ENCODE peak calls at places on chromosomes 11 and 22, in four cellular contexts. One of them, this sample, is unnamed.

GRCh38 chr22:24305260-24305692 is 34.6 kb downstream of the SPECC1L start:
- DNase-seq in GM12878: no peak
- DNase-seq in HepG2: no peak
- DNase-seq in K562: no peak
- DNase-seq in this sample: no peak

GRCh38 chr11:85766801-85767200 is 44.1 kb downstream of the SYTL2 start:
- DNase-seq in GM12878: no peak
- DNase-seq in HepG2: no peak
- DNase-seq in K562: no peak
- DNase-seq in this sample: no peak

GRCh38 chr11:102836290-102836875 is 7.0 kb downstream of the MMP3 start:
- DNase-seq in GM12878: no peak
- DNase-seq in HepG2: no peak
- DNase-seq in K562: no peak
- DNase-seq in this sample: no peak

GRCh38 chr11:20887137-20887536 is 217.8 kb downstream of the NELL1 start:
- DNase-seq in GM12878: no peak
- DNase-seq in HepG2: no peak
- DNase-seq in K562: no peak
- DNase-seq in this sample: no peak

GRCh38 chr11:119205080-119205479 is 1.1 kb upstream of the CBL start:
- DNase-seq in GM12878: no peak
- DNase-seq in HepG2: no peak
- DNase-seq in K562: no peak
- DNase-seq in this sample: no peak

GRCh38 chr11:1559103-1559951 is 12.7 kb downstream of the DUSP8 start:
- DNase-seq in GM12878: no peak
- DNase-seq in HepG2: no peak
- DNase-seq in K562: no peak
- DNase-seq in this sample: no peak

GRCh38 chr11:70311616-70312015 is 41.1 kb downstream of the PPFIA1 start:
- DNase-seq in GM12878: no peak
- DNase-seq in HepG2: no peak
- DNase-seq in K562: no peak
- DNase-seq in this sample: no peak

GRCh38 chr22:40499187-40499753 is 128.9 kb downstream of the SGSM3 start:
- DNase-seq in GM12878: peak
- DNase-seq in HepG2: peak
- DNase-seq in K562: peak
- DNase-seq in this sample: no peak

GRCh38 chr22:39908737-39909136 is 7.9 kb downstream of the GRAP2 start:
- DNase-seq in GM12878: no peak
- DNase-seq in HepG2: no peak
- DNase-seq in K562: peak
- DNase-seq in this sample: no peak

GRCh38 chr11:75342231-75342918 is 9.1 kb downstream of the ARRB1 start:
- DNase-seq in GM12878: no peak
- DNase-seq in HepG2: no peak
- DNase-seq in K562: no peak
- DNase-seq in this sample: no peak

GRCh38 chr22:26610072-26610958 is 7.5 kb downstream of the CRYBB1 start:
- DNase-seq in GM12878: peak
- DNase-seq in HepG2: no peak
- DNase-seq in K562: no peak
- DNase-seq in this sample: no peak

GRCh38 chr22:32849501-32849900 is 48.0 kb downstream of the TIMP3 start:
- DNase-seq in GM12878: no peak
- DNase-seq in HepG2: no peak
- DNase-seq in K562: no peak
- DNase-seq in this sample: no peak

DNA sequence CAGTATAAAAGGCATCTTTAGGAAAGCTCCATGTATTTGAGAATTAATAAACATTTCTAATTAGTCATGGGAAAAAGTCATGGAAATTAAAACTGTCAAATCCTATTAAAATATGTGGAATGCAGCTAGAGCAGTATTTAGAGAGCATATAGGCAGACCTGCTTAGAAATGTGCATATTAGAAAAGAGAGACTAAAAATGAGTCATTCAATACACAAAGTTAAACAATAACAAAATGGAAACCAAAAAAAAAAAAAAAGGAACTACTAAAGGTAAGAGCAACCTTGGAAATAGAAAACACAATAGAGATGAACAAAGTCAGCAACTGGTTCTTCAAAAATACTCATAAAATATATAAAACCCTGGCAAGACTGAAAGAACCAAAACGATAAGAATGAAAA is 59.7 kb upstream of the RASSF10 start:
- DNase-seq in GM12878: no peak
- DNase-seq in HepG2: no peak
- DNase-seq in K562: no peak
- DNase-seq in this sample: no peak
- TF ChIP-seq FOXK2 in GM12878: no peak
- TF ChIP-seq FOXK2 in HepG2: no peak
- TF ChIP-seq FOXK2 in K562: no peak
- TF ChIP-seq FOXK2 in this sample: no peak

DNA sequence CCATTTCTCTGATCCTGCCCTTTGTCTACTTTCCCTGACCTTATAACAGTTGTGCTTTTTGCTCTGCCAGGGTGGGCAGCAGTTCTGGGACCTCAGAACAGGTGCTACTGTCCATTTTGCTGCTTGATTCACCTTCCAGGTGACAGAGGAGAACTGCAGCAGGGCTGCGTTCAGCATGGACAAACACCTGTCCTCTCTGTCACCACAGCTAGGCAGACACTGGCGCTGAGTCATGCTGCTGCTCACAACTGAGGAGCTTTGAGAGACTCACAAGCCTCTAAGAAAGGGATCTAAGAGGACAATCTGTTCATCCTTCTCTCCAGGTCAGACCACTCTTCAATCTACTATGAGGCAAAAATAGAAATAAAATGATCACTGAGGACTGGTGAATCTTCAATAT is 1144.5 kb upstream of the CCDC90B start:
- DNase-seq in GM12878: no peak
- DNase-seq in HepG2: no peak
- DNase-seq in K562: no peak
- DNase-seq in this sample: no peak
- TF ChIP-seq TARDBP in GM12878: no peak
- TF ChIP-seq TARDBP in HepG2: no peak
- TF ChIP-seq TARDBP in K562: no peak
- TF ChIP-seq TARDBP in this sample: no peak

GRCh38 chr22:49565516-49565855 is 262.2 kb downstream of the BRD1 start:
- DNase-seq in GM12878: no peak
- DNase-seq in HepG2: no peak
- DNase-seq in K562: no peak
- DNase-seq in this sample: no peak
- TF ChIP-seq FOXK2 in GM12878: no peak
- TF ChIP-seq FOXK2 in HepG2: no peak
- TF ChIP-seq FOXK2 in K562: no peak
- TF ChIP-seq FOXK2 in this sample: no peak

GRCh38 chr11:17721242-17721999 is 2.0 kb downstream of the MYOD1 start:
- DNase-seq in GM12878: no peak
- DNase-seq in HepG2: no peak
- DNase-seq in K562: no peak
- DNase-seq in this sample: peak

GRCh38 chr11:17718510-17718962 is 835 bp upstream of the MYOD1 start:
- DNase-seq in GM12878: no peak
- DNase-seq in HepG2: no peak
- DNase-seq in K562: no peak
- DNase-seq in this sample: no peak

GRCh38 chr11:17720796-17721171 is 1.4 kb downstream of the MYOD1 start:
- DNase-seq in GM12878: no peak
- DNase-seq in HepG2: no peak
- DNase-seq in K562: no peak
- DNase-seq in this sample: peak

GRCh38 chr11:17719028-17719939 is at the start of gene MYOD1:
- DNase-seq in GM12878: no peak
- DNase-seq in HepG2: no peak
- DNase-seq in K562: no peak
- DNase-seq in this sample: peak

DNA sequence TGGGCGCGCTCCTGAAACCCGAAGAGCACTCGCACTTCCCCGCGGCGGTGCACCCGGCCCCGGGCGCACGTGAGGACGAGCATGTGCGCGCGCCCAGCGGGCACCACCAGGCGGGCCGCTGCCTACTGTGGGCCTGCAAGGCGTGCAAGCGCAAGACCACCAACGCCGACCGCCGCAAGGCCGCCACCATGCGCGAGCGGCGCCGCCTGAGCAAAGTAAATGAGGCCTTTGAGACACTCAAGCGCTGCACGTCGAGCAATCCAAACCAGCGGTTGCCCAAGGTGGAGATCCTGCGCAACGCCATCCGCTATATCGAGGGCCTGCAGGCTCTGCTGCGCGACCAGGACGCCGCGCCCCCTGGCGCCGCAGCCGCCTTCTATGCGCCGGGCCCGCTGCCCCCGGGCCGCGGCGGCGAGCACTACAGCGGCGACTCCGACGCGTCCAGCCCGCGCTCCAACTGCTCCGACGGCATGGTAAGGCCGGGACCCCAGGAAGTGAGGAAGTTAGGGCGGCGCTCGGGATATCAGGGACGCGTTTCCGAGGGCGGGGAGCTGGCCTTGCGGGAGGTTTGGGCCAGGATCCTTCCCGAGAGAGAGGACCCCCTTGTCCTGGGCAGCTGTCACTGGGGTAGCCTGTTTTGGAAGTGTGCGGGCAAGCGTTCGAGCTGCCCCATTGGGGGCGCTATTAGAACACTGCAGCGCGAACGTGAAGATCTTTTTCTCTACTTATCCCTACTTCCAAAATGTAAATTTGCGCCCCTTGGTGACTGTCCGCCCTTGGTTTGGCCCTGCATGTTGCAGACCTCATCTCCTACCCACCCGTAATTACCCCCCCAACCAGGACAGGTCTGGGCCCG is 797 bp downstream of the MYOD1 start:
- DNase-seq in GM12878: no peak
- DNase-seq in HepG2: no peak
- DNase-seq in K562: no peak
- DNase-seq in this sample: peak
- TF ChIP-seq TARDBP in GM12878: no peak
- TF ChIP-seq TARDBP in HepG2: no peak
- TF ChIP-seq TARDBP in K562: no peak
- TF ChIP-seq TARDBP in this sample: no peak

GRCh38 chr11:117826360-117826635 is 1.8 kb upstream of the FXYD2 start:
- DNase-seq in GM12878: no peak
- DNase-seq in HepG2: no peak
- DNase-seq in K562: no peak
- DNase-seq in this sample: no peak

GRCh38 chr11:117825538-117826359 is 1.2 kb upstream of the FXYD2 start:
- DNase-seq in GM12878: no peak
- DNase-seq in HepG2: no peak
- DNase-seq in K562: no peak
- DNase-seq in this sample: no peak

GRCh38 chr11:117823294-117823940 is 1.1 kb downstream of the FXYD2 start:
- DNase-seq in GM12878: no peak
- DNase-seq in HepG2: no peak
- DNase-seq in K562: no peak
- DNase-seq in this sample: no peak

GRCh38 chr11:117823941-117824420 is 563 bp downstream of the FXYD2 start:
- DNase-seq in GM12878: no peak
- DNase-seq in HepG2: no peak
- DNase-seq in K562: no peak
- DNase-seq in this sample: no peak

GRCh38 chr11:117824571-117825537 is at the start of gene FXYD2:
- DNase-seq in GM12878: no peak
- DNase-seq in HepG2: no peak
- DNase-seq in K562: no peak
- DNase-seq in this sample: no peak
- TF ChIP-seq FOXK2 in GM12878: no peak
- TF ChIP-seq FOXK2 in HepG2: no peak
- TF ChIP-seq FOXK2 in K562: no peak
- TF ChIP-seq FOXK2 in this sample: no peak

GRCh38 chr11:88175004-88175706 is at the start of gene RAB38:
- DNase-seq in GM12878: no peak
- DNase-seq in HepG2: no peak
- DNase-seq in K562: peak
- DNase-seq in this sample: peak
- TF ChIP-seq TARDBP in GM12878: no peak
- TF ChIP-seq TARDBP in HepG2: no peak
- TF ChIP-seq TARDBP in K562: no peak
- TF ChIP-seq TARDBP in this sample: no peak

GRCh38 chr22:50735739-50736030 is 2.3 kb upstream of the ACR start:
- DNase-seq in GM12878: no peak
- DNase-seq in HepG2: no peak
- DNase-seq in K562: no peak
- DNase-seq in this sample: no peak

GRCh38 chr22:50738649-50739227 is 734 bp downstream of the ACR start:
- DNase-seq in GM12878: no peak
- DNase-seq in HepG2: no peak
- DNase-seq in K562: no peak
- DNase-seq in this sample: no peak

GRCh38 chr22:50737728-50738648 is at the start of gene ACR:
- DNase-seq in GM12878: no peak
- DNase-seq in HepG2: no peak
- DNase-seq in K562: no peak
- DNase-seq in this sample: no peak

GRCh38 chr22:50739279-50739691 is 1.3 kb downstream of the ACR start:
- DNase-seq in GM12878: no peak
- DNase-seq in HepG2: no peak
- DNase-seq in K562: no peak
- DNase-seq in this sample: no peak

DNA sequence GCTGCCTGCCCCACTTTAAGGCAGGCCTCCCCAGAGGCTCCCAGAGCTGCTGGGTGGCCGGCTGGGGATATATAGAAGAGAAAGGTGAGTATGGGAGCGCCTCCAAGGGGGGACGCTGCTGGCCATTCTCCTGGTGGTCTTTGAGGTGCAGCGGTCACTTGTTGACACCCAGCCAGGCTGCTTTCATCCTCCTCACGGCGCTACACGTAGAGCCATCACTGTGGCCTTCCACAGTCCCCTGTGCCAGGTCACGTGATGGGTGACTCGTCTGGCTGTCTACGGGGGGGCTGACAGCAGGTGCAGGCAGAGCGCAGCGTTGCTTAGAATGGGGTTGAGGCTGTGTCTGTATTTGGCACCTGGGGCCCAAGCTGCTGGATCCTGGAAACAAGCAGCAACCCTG is 1.9 kb downstream of the ACR start:
- DNase-seq in GM12878: no peak
- DNase-seq in HepG2: no peak
- DNase-seq in K562: no peak
- DNase-seq in this sample: no peak
- TF ChIP-seq FOXK2 in GM12878: no peak
- TF ChIP-seq FOXK2 in HepG2: no peak
- TF ChIP-seq FOXK2 in K562: no peak
- TF ChIP-seq FOXK2 in this sample: no peak

This sample was measured in HEK293T.